ENCODE peak calls at places on chromosomes 6 and 20, in ten cellular contexts. One of them, this sample, is unnamed.

GRCh38 chr6:74073429-74073828 is 377.4 kb downstream of the CD109 start:
- DNase-seq in T-helper 1 cell: no peak
- DNase-seq in Calu3: no peak
- DNase-seq in hypothalamus: no peak
- DNase-seq in stimulated activated CD8-positive, alpha-beta memory T cell treated with anti-CD3 and anti-CD28 coated beads, Interleukin-2, amount 100 ng/mL, for 1 hour: no peak
- DNase-seq in prostate gland: no peak
- DNase-seq in mucosa of descending colon: no peak
- DNase-seq in central memory CD4-positive, alpha-beta T cell: no peak
- DNase-seq in GM04504: peak
- DNase-seq in ACHN: no peak
- DNase-seq in this sample: no peak

GRCh38 chr6:30570263-30570662 is 979 bp upstream of the ABCF1 start:
- DNase-seq in prostate gland: no peak
- DNase-seq in ACHN: no peak
- DNase-seq in mucosa of descending colon: no peak
- DNase-seq in central memory CD4-positive, alpha-beta T cell: no peak
- DNase-seq in stimulated activated CD8-positive, alpha-beta memory T cell treated with anti-CD3 and anti-CD28 coated beads, Interleukin-2, amount 100 ng/mL, for 1 hour: no peak
- DNase-seq in hypothalamus: no peak
- DNase-seq in GM04504: no peak
- DNase-seq in T-helper 1 cell: no peak
- DNase-seq in Calu3: no peak
- DNase-seq in this sample: no peak

GRCh38 chr6:128557086-128557485 is 36.7 kb upstream of the PTPRK start:
- DNase-seq in stimulated activated CD8-positive, alpha-beta memory T cell treated with anti-CD3 and anti-CD28 coated beads, Interleukin-2, amount 100 ng/mL, for 1 hour: no peak
- DNase-seq in mucosa of descending colon: no peak
- DNase-seq in Calu3: no peak
- DNase-seq in GM04504: no peak
- DNase-seq in ACHN: no peak
- DNase-seq in hypothalamus: no peak
- DNase-seq in central memory CD4-positive, alpha-beta T cell: no peak
- DNase-seq in prostate gland: no peak
- DNase-seq in T-helper 1 cell: no peak
- DNase-seq in this sample: no peak

GRCh38 chr6:40788661-40789111 is 201.5 kb upstream of the LRFN2 start:
- DNase-seq in stimulated activated CD8-positive, alpha-beta memory T cell treated with anti-CD3 and anti-CD28 coated beads, Interleukin-2, amount 100 ng/mL, for 1 hour: no peak
- DNase-seq in T-helper 1 cell: no peak
- DNase-seq in hypothalamus: no peak
- DNase-seq in Calu3: no peak
- DNase-seq in central memory CD4-positive, alpha-beta T cell: no peak
- DNase-seq in prostate gland: no peak
- DNase-seq in GM04504: peak
- DNase-seq in ACHN: no peak
- DNase-seq in mucosa of descending colon: no peak
- DNase-seq in this sample: no peak

GRCh38 chr6:49453221-49453620 is 9.8 kb downstream of the MMUT start:
- DNase-seq in central memory CD4-positive, alpha-beta T cell: no peak
- DNase-seq in Calu3: no peak
- DNase-seq in prostate gland: no peak
- DNase-seq in GM04504: no peak
- DNase-seq in hypothalamus: no peak
- DNase-seq in mucosa of descending colon: no peak
- DNase-seq in T-helper 1 cell: no peak
- DNase-seq in ACHN: peak
- DNase-seq in stimulated activated CD8-positive, alpha-beta memory T cell treated with anti-CD3 and anti-CD28 coated beads, Interleukin-2, amount 100 ng/mL, for 1 hour: no peak
- DNase-seq in this sample: no peak

GRCh38 chr20:32626859-32627636 is 41.9 kb upstream of the NOL4L start:
- DNase-seq in prostate gland: no peak
- DNase-seq in T-helper 1 cell: no peak
- DNase-seq in GM04504: no peak
- DNase-seq in ACHN: no peak
- DNase-seq in mucosa of descending colon: no peak
- DNase-seq in stimulated activated CD8-positive, alpha-beta memory T cell treated with anti-CD3 and anti-CD28 coated beads, Interleukin-2, amount 100 ng/mL, for 1 hour: no peak
- DNase-seq in Calu3: peak
- DNase-seq in hypothalamus: peak
- DNase-seq in central memory CD4-positive, alpha-beta T cell: no peak
- DNase-seq in this sample: peak

GRCh38 chr6:178119-178518 is 114.2 kb upstream of the DUSP22 start:
- DNase-seq in T-helper 1 cell: no peak
- DNase-seq in hypothalamus: no peak
- DNase-seq in central memory CD4-positive, alpha-beta T cell: no peak
- DNase-seq in mucosa of descending colon: no peak
- DNase-seq in ACHN: no peak
- DNase-seq in prostate gland: no peak
- DNase-seq in Calu3: no peak
- DNase-seq in stimulated activated CD8-positive, alpha-beta memory T cell treated with anti-CD3 and anti-CD28 coated beads, Interleukin-2, amount 100 ng/mL, for 1 hour: no peak
- DNase-seq in GM04504: no peak
- DNase-seq in this sample: no peak

GRCh38 chr6:41374618-41375590 is 39.5 kb downstream of the NCR2 start:
- DNase-seq in central memory CD4-positive, alpha-beta T cell: no peak
- DNase-seq in mucosa of descending colon: no peak
- DNase-seq in prostate gland: no peak
- DNase-seq in ACHN: no peak
- DNase-seq in Calu3: no peak
- DNase-seq in T-helper 1 cell: no peak
- DNase-seq in GM04504: no peak
- DNase-seq in stimulated activated CD8-positive, alpha-beta memory T cell treated with anti-CD3 and anti-CD28 coated beads, Interleukin-2, amount 100 ng/mL, for 1 hour: no peak
- DNase-seq in hypothalamus: no peak
- DNase-seq in this sample: no peak

GRCh38 chr6:91268941-91269340 is 682.1 kb upstream of the MAP3K7 start:
- DNase-seq in ACHN: no peak
- DNase-seq in mucosa of descending colon: no peak
- DNase-seq in hypothalamus: no peak
- DNase-seq in central memory CD4-positive, alpha-beta T cell: no peak
- DNase-seq in Calu3: no peak
- DNase-seq in GM04504: no peak
- DNase-seq in stimulated activated CD8-positive, alpha-beta memory T cell treated with anti-CD3 and anti-CD28 coated beads, Interleukin-2, amount 100 ng/mL, for 1 hour: no peak
- DNase-seq in T-helper 1 cell: no peak
- DNase-seq in prostate gland: no peak
- DNase-seq in this sample: no peak

GRCh38 chr6:10078581-10078980 is 336.3 kb downstream of the TFAP2A start:
- DNase-seq in prostate gland: no peak
- DNase-seq in central memory CD4-positive, alpha-beta T cell: no peak
- DNase-seq in T-helper 1 cell: no peak
- DNase-seq in hypothalamus: no peak
- DNase-seq in ACHN: no peak
- DNase-seq in Calu3: no peak
- DNase-seq in mucosa of descending colon: no peak
- DNase-seq in GM04504: no peak
- DNase-seq in stimulated activated CD8-positive, alpha-beta memory T cell treated with anti-CD3 and anti-CD28 coated beads, Interleukin-2, amount 100 ng/mL, for 1 hour: no peak
- DNase-seq in this sample: no peak

GRCh38 chr6:19231878-19232519 is 605.2 kb upstream of the ID4 start:
- DNase-seq in hypothalamus: no peak
- DNase-seq in stimulated activated CD8-positive, alpha-beta memory T cell treated with anti-CD3 and anti-CD28 coated beads, Interleukin-2, amount 100 ng/mL, for 1 hour: no peak
- DNase-seq in ACHN: no peak
- DNase-seq in prostate gland: no peak
- DNase-seq in GM04504: no peak
- DNase-seq in Calu3: no peak
- DNase-seq in mucosa of descending colon: no peak
- DNase-seq in central memory CD4-positive, alpha-beta T cell: no peak
- DNase-seq in T-helper 1 cell: no peak
- DNase-seq in this sample: peak

GRCh38 chr6:44128020-44128917 is 915 bp downstream of the TMEM63B start:
- DNase-seq in hypothalamus: peak
- DNase-seq in Calu3: peak
- DNase-seq in ACHN: peak
- DNase-seq in T-helper 1 cell: no peak
- DNase-seq in prostate gland: peak
- DNase-seq in central memory CD4-positive, alpha-beta T cell: no peak
- DNase-seq in stimulated activated CD8-positive, alpha-beta memory T cell treated with anti-CD3 and anti-CD28 coated beads, Interleukin-2, amount 100 ng/mL, for 1 hour: no peak
- DNase-seq in GM04504: no peak
- DNase-seq in mucosa of descending colon: peak
- DNase-seq in this sample: peak

GRCh38 chr6:73308712-73309533 is 45.2 kb downstream of the DPPA5 start:
- DNase-seq in Calu3: peak
- DNase-seq in GM04504: no peak
- DNase-seq in central memory CD4-positive, alpha-beta T cell: no peak
- DNase-seq in prostate gland: no peak
- DNase-seq in mucosa of descending colon: peak
- DNase-seq in hypothalamus: no peak
- DNase-seq in ACHN: peak
- DNase-seq in stimulated activated CD8-positive, alpha-beta memory T cell treated with anti-CD3 and anti-CD28 coated beads, Interleukin-2, amount 100 ng/mL, for 1 hour: no peak
- DNase-seq in T-helper 1 cell: no peak
- DNase-seq in this sample: peak

GRCh38 chr20:33783256-33783655 is 27.9 kb upstream of the CHMP4B start:
- DNase-seq in prostate gland: no peak
- DNase-seq in central memory CD4-positive, alpha-beta T cell: no peak
- DNase-seq in GM04504: no peak
- DNase-seq in T-helper 1 cell: no peak
- DNase-seq in stimulated activated CD8-positive, alpha-beta memory T cell treated with anti-CD3 and anti-CD28 coated beads, Interleukin-2, amount 100 ng/mL, for 1 hour: no peak
- DNase-seq in hypothalamus: no peak
- DNase-seq in Calu3: no peak
- DNase-seq in mucosa of descending colon: no peak
- DNase-seq in ACHN: no peak
- DNase-seq in this sample: no peak

GRCh38 chr20:56171087-56172012 is 77.2 kb upstream of the MC3R start:
- DNase-seq in T-helper 1 cell: no peak
- DNase-seq in ACHN: peak
- DNase-seq in GM04504: no peak
- DNase-seq in central memory CD4-positive, alpha-beta T cell: no peak
- DNase-seq in hypothalamus: peak
- DNase-seq in mucosa of descending colon: no peak
- DNase-seq in prostate gland: peak
- DNase-seq in stimulated activated CD8-positive, alpha-beta memory T cell treated with anti-CD3 and anti-CD28 coated beads, Interleukin-2, amount 100 ng/mL, for 1 hour: no peak
- DNase-seq in Calu3: no peak
- DNase-seq in this sample: no peak

GRCh38 chr6:84764332-84765049 is at the start of gene TBX18:
- DNase-seq in stimulated activated CD8-positive, alpha-beta memory T cell treated with anti-CD3 and anti-CD28 coated beads, Interleukin-2, amount 100 ng/mL, for 1 hour: no peak
- DNase-seq in GM04504: peak
- DNase-seq in mucosa of descending colon: peak
- DNase-seq in hypothalamus: peak
- DNase-seq in prostate gland: no peak
- DNase-seq in ACHN: peak
- DNase-seq in T-helper 1 cell: no peak
- DNase-seq in Calu3: peak
- DNase-seq in central memory CD4-positive, alpha-beta T cell: no peak
- DNase-seq in this sample: peak

GRCh38 chr6:43838276-43839036 is 68.4 kb downstream of the VEGFA start:
- DNase-seq in Calu3: peak
- DNase-seq in ACHN: peak
- DNase-seq in T-helper 1 cell: no peak
- DNase-seq in mucosa of descending colon: peak
- DNase-seq in central memory CD4-positive, alpha-beta T cell: no peak
- DNase-seq in hypothalamus: no peak
- DNase-seq in GM04504: peak
- DNase-seq in stimulated activated CD8-positive, alpha-beta memory T cell treated with anti-CD3 and anti-CD28 coated beads, Interleukin-2, amount 100 ng/mL, for 1 hour: no peak
- DNase-seq in prostate gland: no peak
- DNase-seq in this sample: peak

GRCh38 chr6:42099340-42100028 is 42.9 kb downstream of the C6orf132 start:
- DNase-seq in stimulated activated CD8-positive, alpha-beta memory T cell treated with anti-CD3 and anti-CD28 coated beads, Interleukin-2, amount 100 ng/mL, for 1 hour: no peak
- DNase-seq in hypothalamus: no peak
- DNase-seq in prostate gland: peak
- DNase-seq in ACHN: peak
- DNase-seq in Calu3: peak
- DNase-seq in T-helper 1 cell: no peak
- DNase-seq in GM04504: no peak
- DNase-seq in central memory CD4-positive, alpha-beta T cell: no peak
- DNase-seq in mucosa of descending colon: peak
- DNase-seq in this sample: peak

GRCh38 chr20:39913274-39913673 is 775.8 kb downstream of the MAFB start:
- DNase-seq in prostate gland: no peak
- DNase-seq in Calu3: no peak
- DNase-seq in T-helper 1 cell: no peak
- DNase-seq in mucosa of descending colon: no peak
- DNase-seq in central memory CD4-positive, alpha-beta T cell: no peak
- DNase-seq in GM04504: no peak
- DNase-seq in stimulated activated CD8-positive, alpha-beta memory T cell treated with anti-CD3 and anti-CD28 coated beads, Interleukin-2, amount 100 ng/mL, for 1 hour: no peak
- DNase-seq in ACHN: no peak
- DNase-seq in hypothalamus: no peak
- DNase-seq in this sample: no peak

GRCh38 chr20:47265214-47265613 is 91.3 kb downstream of the ZMYND8 start:
- DNase-seq in prostate gland: no peak
- DNase-seq in ACHN: no peak
- DNase-seq in GM04504: no peak
- DNase-seq in T-helper 1 cell: no peak
- DNase-seq in Calu3: no peak
- DNase-seq in hypothalamus: no peak
- DNase-seq in stimulated activated CD8-positive, alpha-beta memory T cell treated with anti-CD3 and anti-CD28 coated beads, Interleukin-2, amount 100 ng/mL, for 1 hour: no peak
- DNase-seq in mucosa of descending colon: no peak
- DNase-seq in central memory CD4-positive, alpha-beta T cell: no peak
- DNase-seq in this sample: no peak